ENCODE peak calls at places on chromosomes 5 and 9, in seven cellular contexts. One of them, this sample, is unnamed. For H3K27me3, the result is how much of the 10 kb centered on the place peaks cover.

GRCh38 chr5:88470746-88471145 is 202.1 kb upstream of the TMEM161B start:
- DNase-seq in CD8-positive, alpha-beta T cell: no peak
- DNase-seq in breast epithelium: no peak
- DNase-seq in lower lobe of right lung: no peak
- DNase-seq in right lobe of liver: no peak
- DNase-seq in ovary: no peak
- DNase-seq in neural progenitor cell: no peak
- DNase-seq in this sample: no peak

GRCh38 chr9:91837982-91838731 is 111.9 kb downstream of the ROR2 start:
- DNase-seq in neural progenitor cell: no peak
- DNase-seq in breast epithelium: peak
- DNase-seq in right lobe of liver: no peak
- DNase-seq in ovary: peak
- DNase-seq in CD8-positive, alpha-beta T cell: no peak
- DNase-seq in lower lobe of right lung: peak
- DNase-seq in this sample: no peak

GRCh38 chr9:34611811-34612787 is at the start of gene RPP25L:
- DNase-seq in right lobe of liver: peak
- DNase-seq in ovary: peak
- DNase-seq in neural progenitor cell: peak
- DNase-seq in lower lobe of right lung: peak
- DNase-seq in CD8-positive, alpha-beta T cell: peak
- DNase-seq in breast epithelium: peak
- DNase-seq in this sample: peak

GRCh38 chr5:150538007-150538917 is 30.3 kb downstream of the NDST1 start:
- DNase-seq in ovary: no peak
- DNase-seq in neural progenitor cell: no peak
- DNase-seq in right lobe of liver: no peak
- DNase-seq in lower lobe of right lung: no peak
- DNase-seq in breast epithelium: peak
- DNase-seq in CD8-positive, alpha-beta T cell: no peak
- DNase-seq in this sample: no peak

GRCh38 chr5:141881886-141882285 is 3.7 kb upstream of the PCDH1 start:
- DNase-seq in neural progenitor cell: peak
- DNase-seq in ovary: no peak
- DNase-seq in right lobe of liver: no peak
- DNase-seq in breast epithelium: no peak
- DNase-seq in lower lobe of right lung: no peak
- DNase-seq in CD8-positive, alpha-beta T cell: no peak
- DNase-seq in this sample: no peak

GRCh38 chr9:105243015-105243686 is 1.3 kb upstream of the SLC44A1 start:
- DNase-seq in right lobe of liver: no peak
- DNase-seq in breast epithelium: no peak
- DNase-seq in lower lobe of right lung: no peak
- DNase-seq in neural progenitor cell: peak
- DNase-seq in ovary: no peak
- DNase-seq in CD8-positive, alpha-beta T cell: no peak
- DNase-seq in this sample: no peak

GRCh38 chr5:172678902-172679301 is 37.8 kb downstream of the NEURL1B start:
- DNase-seq in CD8-positive, alpha-beta T cell: no peak
- DNase-seq in lower lobe of right lung: no peak
- DNase-seq in ovary: no peak
- DNase-seq in right lobe of liver: peak
- DNase-seq in breast epithelium: no peak
- DNase-seq in neural progenitor cell: no peak
- DNase-seq in this sample: no peak

GRCh38 chr5:35337332-35338168 is 107.3 kb upstream of the PRLR start:
- DNase-seq in CD8-positive, alpha-beta T cell: no peak
- DNase-seq in ovary: no peak
- DNase-seq in breast epithelium: no peak
- DNase-seq in neural progenitor cell: peak
- DNase-seq in right lobe of liver: no peak
- DNase-seq in lower lobe of right lung: no peak
- DNase-seq in this sample: no peak

GRCh38 chr5:134649163-134649916 is 755 bp downstream of the SEC24A start:
- DNase-seq in CD8-positive, alpha-beta T cell: peak
- DNase-seq in ovary: peak
- DNase-seq in lower lobe of right lung: peak
- DNase-seq in right lobe of liver: peak
- DNase-seq in neural progenitor cell: no peak
- DNase-seq in breast epithelium: no peak
- DNase-seq in this sample: peak

GRCh38 chr5:78804995-78805394 is 156.4 kb upstream of the LHFPL2 start:
- DNase-seq in right lobe of liver: no peak
- DNase-seq in neural progenitor cell: no peak
- DNase-seq in ovary: no peak
- DNase-seq in lower lobe of right lung: no peak
- DNase-seq in CD8-positive, alpha-beta T cell: no peak
- DNase-seq in breast epithelium: no peak
- DNase-seq in this sample: no peak

GRCh38 chr5:149012350-149012749 is 50.5 kb downstream of the SH3TC2 start:
- DNase-seq in right lobe of liver: no peak
- DNase-seq in ovary: no peak
- DNase-seq in lower lobe of right lung: no peak
- DNase-seq in neural progenitor cell: no peak
- DNase-seq in CD8-positive, alpha-beta T cell: no peak
- DNase-seq in breast epithelium: no peak
- DNase-seq in this sample: no peak

GRCh38 chr5:140317859-140318258 is 15.0 kb upstream of the PFDN1 start:
- DNase-seq in lower lobe of right lung: no peak
- DNase-seq in right lobe of liver: no peak
- DNase-seq in ovary: no peak
- DNase-seq in breast epithelium: no peak
- DNase-seq in neural progenitor cell: no peak
- DNase-seq in CD8-positive, alpha-beta T cell: no peak
- DNase-seq in this sample: no peak

GRCh38 chr9:137218754-137219271 is 3.2 kb downstream of the RNF208 start:
- DNase-seq in breast epithelium: no peak
- DNase-seq in neural progenitor cell: no peak
- DNase-seq in CD8-positive, alpha-beta T cell: no peak
- DNase-seq in ovary: no peak
- DNase-seq in lower lobe of right lung: no peak
- DNase-seq in right lobe of liver: no peak
- DNase-seq in this sample: no peak

GRCh38 chr9:16012621-16013020 is 459.8 kb downstream of the CCDC171 start:
- DNase-seq in ovary: no peak
- DNase-seq in CD8-positive, alpha-beta T cell: no peak
- DNase-seq in lower lobe of right lung: no peak
- DNase-seq in right lobe of liver: no peak
- DNase-seq in breast epithelium: no peak
- DNase-seq in neural progenitor cell: no peak
- DNase-seq in this sample: no peak

GRCh38 chr5:146528232-146528631 is 12.2 kb upstream of the GPR151 start:
- DNase-seq in ovary: no peak
- DNase-seq in CD8-positive, alpha-beta T cell: no peak
- DNase-seq in lower lobe of right lung: no peak
- DNase-seq in breast epithelium: no peak
- DNase-seq in neural progenitor cell: no peak
- DNase-seq in right lobe of liver: no peak
- DNase-seq in this sample: no peak

GRCh38 chr9:95008151-95008771 is 281.8 kb downstream of the AOPEP start:
- DNase-seq in neural progenitor cell: no peak
- DNase-seq in lower lobe of right lung: peak
- DNase-seq in breast epithelium: no peak
- DNase-seq in right lobe of liver: no peak
- DNase-seq in ovary: no peak
- DNase-seq in CD8-positive, alpha-beta T cell: no peak
- DNase-seq in this sample: no peak
- H3K27ac ChIP-seq in neural progenitor cell: no peak
- H3K27ac ChIP-seq in lower lobe of right lung: peak
- H3K27ac ChIP-seq in breast epithelium: peak
- H3K27ac ChIP-seq in right lobe of liver: peak
- H3K27ac ChIP-seq in ovary: peak
- H3K27ac ChIP-seq in CD8-positive, alpha-beta T cell: no peak
- H3K27ac ChIP-seq in this sample: no peak

GRCh38 chr5:515273-515836 is 8.9 kb downstream of the SLC9A3 start:
- DNase-seq in lower lobe of right lung: no peak
- DNase-seq in CD8-positive, alpha-beta T cell: no peak
- DNase-seq in breast epithelium: no peak
- DNase-seq in neural progenitor cell: no peak
- DNase-seq in right lobe of liver: no peak
- DNase-seq in ovary: no peak
- DNase-seq in this sample: no peak

GRCh38 chr5:516338-516925 is 7.8 kb downstream of the SLC9A3 start:
- DNase-seq in lower lobe of right lung: no peak
- DNase-seq in breast epithelium: no peak
- DNase-seq in CD8-positive, alpha-beta T cell: no peak
- DNase-seq in right lobe of liver: no peak
- DNase-seq in ovary: no peak
- DNase-seq in neural progenitor cell: no peak
- DNase-seq in this sample: no peak

GRCh38 chr5:517535-518100 is 6.6 kb downstream of the SLC9A3 start:
- DNase-seq in neural progenitor cell: no peak
- DNase-seq in right lobe of liver: no peak
- DNase-seq in ovary: no peak
- DNase-seq in lower lobe of right lung: no peak
- DNase-seq in breast epithelium: no peak
- DNase-seq in CD8-positive, alpha-beta T cell: no peak
- DNase-seq in this sample: no peak

GRCh38 chr5:518721-519120 is 5.5 kb downstream of the SLC9A3 start:
- DNase-seq in ovary: no peak
- DNase-seq in neural progenitor cell: no peak
- DNase-seq in CD8-positive, alpha-beta T cell: no peak
- DNase-seq in right lobe of liver: no peak
- DNase-seq in breast epithelium: no peak
- DNase-seq in lower lobe of right lung: no peak
- DNase-seq in this sample: no peak

DNA sequence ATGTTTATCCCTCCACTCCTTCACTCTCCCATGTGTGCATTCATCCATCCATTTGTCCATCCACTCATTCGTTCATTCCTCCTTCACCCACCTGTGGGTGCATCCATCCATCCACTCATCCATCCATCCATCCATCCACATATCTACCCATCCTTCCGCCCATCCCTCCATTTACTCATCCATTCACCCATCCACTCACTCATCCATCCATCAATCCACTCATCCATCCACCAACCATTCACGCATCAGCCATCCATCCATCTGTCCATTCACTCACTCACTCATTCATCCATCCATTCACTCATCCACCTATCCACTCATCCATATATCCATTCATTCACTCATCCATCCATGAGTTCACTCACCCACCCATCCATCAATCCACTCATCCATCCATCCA is 7.3 kb downstream of the SLC9A3 start:
- DNase-seq in ovary: no peak
- DNase-seq in CD8-positive, alpha-beta T cell: no peak
- DNase-seq in breast epithelium: no peak
- DNase-seq in lower lobe of right lung: no peak
- DNase-seq in neural progenitor cell: no peak
- DNase-seq in right lobe of liver: no peak
- DNase-seq in this sample: no peak
- H3K27me3 ChIP-seq in ovary: under half
- H3K27me3 ChIP-seq in CD8-positive, alpha-beta T cell: under half
- H3K27me3 ChIP-seq in breast epithelium: half or more
- H3K27me3 ChIP-seq in lower lobe of right lung: half or more
- H3K27me3 ChIP-seq in neural progenitor cell: half or more
- H3K27me3 ChIP-seq in right lobe of liver: under half
- H3K27me3 ChIP-seq in this sample: under half

DNA sequence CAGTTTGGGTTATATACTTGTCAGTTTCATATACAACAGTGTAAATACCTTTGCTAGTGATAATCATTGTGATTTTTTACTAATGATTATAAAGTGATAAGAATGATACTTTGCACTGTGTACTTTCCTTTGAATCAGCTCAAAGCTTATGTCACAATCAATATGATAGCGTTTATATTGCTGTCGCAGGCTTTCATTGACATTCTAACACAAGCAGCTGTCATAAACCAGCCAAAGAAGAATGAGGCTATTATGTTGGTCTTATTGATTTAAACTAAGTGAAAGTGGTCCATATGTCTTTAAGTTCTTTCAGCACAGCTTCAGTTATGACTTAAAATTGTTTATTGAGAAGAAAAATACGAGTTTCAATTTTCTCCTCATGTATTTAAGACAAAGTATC is 272.7 kb upstream of the RGMB start:
- DNase-seq in ovary: no peak
- DNase-seq in breast epithelium: no peak
- DNase-seq in right lobe of liver: no peak
- DNase-seq in CD8-positive, alpha-beta T cell: no peak
- DNase-seq in lower lobe of right lung: no peak
- DNase-seq in neural progenitor cell: no peak
- DNase-seq in this sample: no peak
- H3K27ac ChIP-seq in ovary: no peak
- H3K27ac ChIP-seq in breast epithelium: no peak
- H3K27ac ChIP-seq in right lobe of liver: no peak
- H3K27ac ChIP-seq in CD8-positive, alpha-beta T cell: no peak
- H3K27ac ChIP-seq in lower lobe of right lung: no peak
- H3K27ac ChIP-seq in neural progenitor cell: no peak
- H3K27ac ChIP-seq in this sample: no peak

GRCh38 chr9:68851657-68852056 is 146.6 kb downstream of the PIP5K1B start:
- DNase-seq in lower lobe of right lung: no peak
- DNase-seq in ovary: no peak
- DNase-seq in CD8-positive, alpha-beta T cell: no peak
- DNase-seq in right lobe of liver: no peak
- DNase-seq in breast epithelium: no peak
- DNase-seq in neural progenitor cell: no peak
- DNase-seq in this sample: no peak
- H3K27me3 ChIP-seq in lower lobe of right lung: under half
- H3K27me3 ChIP-seq in ovary: under half
- H3K27me3 ChIP-seq in CD8-positive, alpha-beta T cell: under half
- H3K27me3 ChIP-seq in right lobe of liver: under half
- H3K27me3 ChIP-seq in breast epithelium: under half
- H3K27me3 ChIP-seq in neural progenitor cell: under half
- H3K27me3 ChIP-seq in this sample: under half

GRCh38 chr9:8389531-8389930 is 590.0 kb upstream of the DMAC1 start:
- DNase-seq in breast epithelium: no peak
- DNase-seq in neural progenitor cell: no peak
- DNase-seq in lower lobe of right lung: no peak
- DNase-seq in CD8-positive, alpha-beta T cell: no peak
- DNase-seq in ovary: no peak
- DNase-seq in right lobe of liver: no peak
- DNase-seq in this sample: no peak
- H3K27ac ChIP-seq in breast epithelium: no peak
- H3K27ac ChIP-seq in neural progenitor cell: no peak
- H3K27ac ChIP-seq in lower lobe of right lung: no peak
- H3K27ac ChIP-seq in CD8-positive, alpha-beta T cell: no peak
- H3K27ac ChIP-seq in ovary: no peak
- H3K27ac ChIP-seq in right lobe of liver: no peak
- H3K27ac ChIP-seq in this sample: no peak

DNA sequence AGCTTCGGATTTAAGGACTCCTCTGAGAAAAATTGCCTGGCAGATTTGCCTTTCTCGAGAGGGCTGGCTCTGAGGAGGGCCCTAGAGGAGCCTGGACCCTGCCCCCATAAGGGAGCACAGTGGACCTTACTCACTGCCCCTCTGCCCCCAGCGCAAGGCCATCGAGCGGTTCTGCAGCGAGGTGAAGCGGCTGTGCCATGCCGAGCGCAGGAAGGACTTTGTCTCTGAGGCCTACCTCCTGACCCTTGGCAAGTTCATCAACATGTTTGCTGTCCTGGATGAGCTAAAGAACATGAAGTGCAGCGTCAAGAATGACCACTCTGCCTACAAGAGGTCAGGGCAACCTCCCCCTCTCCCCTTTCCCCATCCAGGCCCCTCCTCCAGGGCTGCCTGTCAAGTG is 34.6 kb downstream of the CYFIP2 start:
- DNase-seq in right lobe of liver: peak
- DNase-seq in ovary: no peak
- DNase-seq in neural progenitor cell: no peak
- DNase-seq in CD8-positive, alpha-beta T cell: no peak
- DNase-seq in lower lobe of right lung: no peak
- DNase-seq in breast epithelium: no peak
- DNase-seq in this sample: no peak
- H3K27me3 ChIP-seq in right lobe of liver: under half
- H3K27me3 ChIP-seq in ovary: under half
- H3K27me3 ChIP-seq in neural progenitor cell: under half
- H3K27me3 ChIP-seq in CD8-positive, alpha-beta T cell: under half
- H3K27me3 ChIP-seq in lower lobe of right lung: under half
- H3K27me3 ChIP-seq in breast epithelium: under half
- H3K27me3 ChIP-seq in this sample: under half

This sample was measured in CD4-positive, alpha-beta memory T cell.